ENCODE peak calls at places on chromosomes 5 and 9, in ten cellular contexts. S, N, O, F, M, K, P, W, B and A are unnamed samples.

GRCh38 chr5:141199359-141200235 is at the start of gene PCDHB11:
- DNase-seq in M (no peak), B (peak; percentile 16), O (no peak), F (no peak), K (no peak), S (peak; percentile 53), W (no peak), P (peak; percentile 72), N (no peak), A (peak; percentile 32)

GRCh38 chr9:97109194-97109811 is 70.4 kb upstream of the CTSV start:
- DNase-seq in F (peak; percentile 69), S (peak; percentile 80), O (no peak), M (no peak), B (peak; percentile 18), P (peak; percentile 91), K (peak; percentile 81), W (peak; percentile 37), N (no peak), A (peak; percentile 74)

GRCh38 chr9:5832543-5833529 is at the start of gene ERMP1:
- DNase-seq in M (peak; percentile 80), S (peak; percentile 89), P (peak; percentile 90), K (peak; percentile 79), B (peak; percentile 93), O (peak; percentile 86), F (peak; percentile 41), W (peak; percentile 79), N (peak; percentile 89), A (peak; percentile 84)

GRCh38 chr5:116539222-116539621 is 35.4 kb downstream of the SEMA6A start:
- DNase-seq in M (no peak), N (no peak), P (no peak), B (no peak), O (no peak), W (no peak), F (no peak), S (no peak), K (no peak), A (no peak)

GRCh38 chr5:172498431-172499129 is 44.3 kb upstream of the SH3PXD2B start:
- DNase-seq in O (peak; percentile 32), P (no peak), K (no peak), S (no peak), B (no peak), N (peak; percentile 9), M (no peak), W (peak; percentile 1), F (no peak), A (no peak)

GRCh38 chr5:76714771-76715483 is 999 bp upstream of the F2R start:
- DNase-seq in B (peak; percentile 51), W (no peak), F (no peak), O (no peak), S (peak; percentile 60), N (no peak), P (peak; percentile 76), K (no peak), M (no peak), A (no peak)

GRCh38 chr5:67770431-67771025 is 445.0 kb upstream of the PIK3R1 start:
- DNase-seq in M (no peak), S (no peak), K (peak; percentile 95), F (no peak), P (no peak), O (no peak), B (no peak), W (no peak), N (no peak), A (no peak)

GRCh38 chr5:53590759-53591158 is 30.3 kb downstream of the NDUFS4 start:
- DNase-seq in O (no peak), K (no peak), B (no peak), S (no peak), N (no peak), F (no peak), W (no peak), P (no peak), M (no peak), A (no peak)

GRCh38 chr5:10719965-10720364 is 41.1 kb downstream of the DAP start:
- DNase-seq in F (peak; percentile 86), M (no peak), B (no peak), N (no peak), P (no peak), W (no peak), S (no peak), K (no peak), O (no peak), A (peak; percentile 74)

GRCh38 chr5:1008451-1009358 is at the start of gene NKD2:
- DNase-seq in K (peak; percentile 39), W (no peak), M (peak; percentile 8), B (peak; percentile 82), N (no peak), O (peak; percentile 48), P (peak; percentile 69), S (peak; percentile 82), F (no peak), A (no peak)
- TF ChIP-seq CTCF in K (peak; percentile 39), W (peak; percentile 64), M (peak; percentile 78), B (peak; percentile 48), N (no peak), O (peak; percentile 77), P (peak; percentile 62), S (peak; percentile 69), F (no peak), A (peak; percentile 42)

DNA sequence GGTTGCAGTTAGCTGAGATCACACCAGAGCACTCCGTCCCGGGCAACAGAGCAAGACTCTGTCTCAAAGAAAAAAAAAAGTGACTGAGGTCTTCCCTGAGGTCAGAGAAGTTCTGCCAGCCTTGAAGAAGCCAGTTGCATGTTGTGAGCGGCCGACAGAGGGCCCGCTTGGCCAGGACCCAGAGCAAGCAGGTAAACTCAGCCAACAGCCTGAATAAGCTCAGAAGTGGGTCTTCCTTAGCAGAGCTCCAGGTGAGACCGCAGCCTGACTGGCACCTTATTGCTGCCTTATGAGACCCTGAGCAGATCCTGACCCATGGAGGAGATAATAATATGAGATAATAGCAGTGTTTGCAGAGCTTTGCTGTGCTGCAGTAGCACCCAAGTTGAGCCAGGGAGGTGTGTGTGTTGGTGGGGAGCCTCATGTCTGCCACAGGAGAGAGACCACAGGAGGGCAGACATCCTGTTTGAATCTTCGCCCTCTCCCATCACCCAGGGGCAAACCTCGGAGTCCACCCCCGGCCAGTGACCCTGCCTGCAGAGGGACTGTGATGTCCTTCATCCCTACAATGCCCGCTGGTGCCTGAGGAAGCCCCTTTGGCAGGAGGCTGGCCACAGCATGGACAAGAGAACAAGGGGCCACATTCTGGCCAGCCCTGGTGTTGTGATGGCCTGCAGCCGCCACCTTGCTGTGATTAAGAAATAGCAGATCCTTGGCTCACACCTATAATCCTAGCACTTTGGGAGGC is 10.8 kb upstream of the BARX1 start:
- DNase-seq in K (no peak), M (no peak), O (no peak), N (no peak), S (no peak), W (no peak), P (peak; percentile 64), F (no peak), B (no peak), A (peak; percentile 38)
- TF ChIP-seq CTCF in K (peak; percentile 16), M (no peak), O (no peak), N (no peak), S (peak; percentile 35), W (no peak), P (peak; percentile 70), F (no peak), B (peak; percentile 14), A (peak; percentile 25)

GRCh38 chr5:27130587-27130986 is 92.2 kb upstream of the CDH9 start:
- DNase-seq in P (no peak), N (no peak), F (no peak), K (no peak), B (no peak), S (no peak), O (no peak), W (no peak), M (no peak), A (no peak)

GRCh38 chr5:27125856-27126255 is 87.5 kb upstream of the CDH9 start:
- DNase-seq in K (no peak), B (no peak), F (no peak), N (no peak), P (no peak), M (no peak), O (no peak), W (no peak), S (no peak), A (no peak)

GRCh38 chr5:27129926-27130325 is 91.5 kb upstream of the CDH9 start:
- DNase-seq in W (no peak), O (no peak), S (no peak), P (no peak), K (no peak), M (no peak), B (no peak), F (no peak), N (no peak), A (no peak)

GRCh38 chr5:27124590-27124989 is 86.2 kb upstream of the CDH9 start:
- DNase-seq in N (no peak), P (peak; percentile 69), W (no peak), M (no peak), B (peak; percentile 28), O (no peak), K (no peak), S (peak; percentile 65), F (no peak), A (peak; percentile 45)
- TF ChIP-seq CTCF in N (no peak), P (peak; percentile 50), W (no peak), M (peak; percentile 32), B (peak; percentile 58), O (no peak), K (peak; percentile 28), S (peak; percentile 63), F (no peak), A (peak; percentile 42)

DNA sequence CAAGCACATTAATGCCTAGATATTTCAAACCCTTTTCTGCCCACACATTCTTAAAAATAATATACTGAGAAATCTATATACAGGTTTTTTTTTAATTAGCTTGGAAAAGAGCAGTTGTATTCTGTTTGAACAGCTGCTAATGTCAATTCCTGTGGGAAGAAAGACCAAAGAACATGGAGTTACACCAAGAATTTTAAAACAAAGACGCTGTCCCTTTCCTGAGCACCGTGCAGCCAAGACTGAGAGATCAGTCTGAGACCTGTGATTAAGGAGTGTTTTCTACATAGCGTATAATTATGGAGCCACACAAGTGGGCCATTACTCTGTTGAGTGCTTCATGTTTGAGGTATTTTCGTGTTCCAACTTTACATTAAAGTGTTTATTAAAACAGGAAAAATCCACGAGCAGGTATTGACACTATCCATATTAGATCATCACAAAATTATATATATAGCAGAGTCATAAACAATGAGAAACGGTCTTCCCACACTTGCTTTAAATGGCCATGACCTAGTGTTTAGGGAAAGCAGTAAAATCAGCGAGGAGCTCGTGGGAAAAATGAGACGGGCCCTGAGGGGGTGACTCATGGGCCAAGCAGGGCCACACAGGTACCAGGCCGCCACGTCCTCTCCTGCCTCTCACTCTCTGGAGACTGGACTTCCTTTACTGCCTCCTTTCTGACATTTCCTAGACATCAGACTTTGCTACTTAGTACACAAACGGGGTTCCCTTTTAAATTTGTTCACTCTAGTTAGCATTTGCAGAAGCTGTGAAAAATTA is 153.1 kb upstream of the OTULINL start:
- DNase-seq in F (no peak), P (no peak), O (no peak), S (no peak), B (no peak), K (no peak), M (no peak), N (no peak), W (no peak), A (no peak)
- TF ChIP-seq CTCF in F (no peak), P (no peak), O (no peak), S (no peak), B (no peak), K (no peak), M (no peak), N (no peak), W (no peak), A (no peak)

GRCh38 chr5:74281191-74281590 is 359.3 kb downstream of the ENC1 start:
- DNase-seq in B (no peak), P (no peak), M (no peak), F (no peak), S (no peak), N (no peak), K (no peak), W (no peak), O (no peak), A (no peak)
- TF ChIP-seq CTCF in B (no peak), P (no peak), M (no peak), F (no peak), S (no peak), N (no peak), K (no peak), W (no peak), O (no peak), A (no peak)